ENCODE peak calls at places on chromosome 12, in seven cellular contexts. S is GM12878, X is K562, W is SK-N-SH, Y is HepG2, K is GM12892, I is H1. V is an unnamed sample.

GRCh38 chr12:92244036-92244435 is 98.4 kb upstream of the BTG1 start:
- DNase-seq in X (no peak), S (no peak), Y (no peak), W (no peak), K (no peak), I (no peak), V (no peak)

GRCh38 chr12:79850610-79851299 is 84.1 kb downstream of the PPP1R12A start:
- DNase-seq in Y (no peak), X (no peak), I (no peak), S (no peak), W (no peak), K (no peak), V (no peak)

GRCh38 chr12:49539406-49540228 is 787 bp downstream of the KCNH3 start:
- DNase-seq in X (no peak), S (no peak), K (peak; percentile 38), Y (no peak), W (peak; percentile 47), I (no peak), V (no peak)

GRCh38 chr12:30909088-30909688 is 17.4 kb upstream of the TSPAN11 start:
- DNase-seq in K (no peak), I (no peak), Y (no peak), X (no peak), S (no peak), W (no peak), V (no peak)

GRCh38 chr12:14952295-14952995 is 9.0 kb downstream of the ARHGDIB start:
- DNase-seq in W (no peak), K (no peak), I (no peak), X (no peak), S (no peak), Y (peak; percentile 42), V (no peak)

GRCh38 chr12:121748571-121749265 is 36.2 kb downstream of the TMEM120B start:
- DNase-seq in S (no peak), I (peak; percentile 52), W (no peak), Y (peak; percentile 88), K (no peak), X (peak; percentile 89), V (no peak)

GRCh38 chr12:124686885-124687694 is 119.7 kb upstream of the NCOR2 start:
- DNase-seq in X (no peak), K (no peak), I (no peak), Y (no peak), W (no peak), S (no peak), V (no peak)

GRCh38 chr12:103844296-103844695 is 3.3 kb upstream of the NT5DC3 start:
- DNase-seq in K (no peak), I (no peak), W (no peak), X (no peak), S (no peak), Y (no peak), V (no peak)

GRCh38 chr12:88067301-88067700 is 38.1 kb upstream of the C12orf50 start:
- DNase-seq in I (no peak), Y (no peak), S (no peak), K (no peak), X (no peak), W (no peak), V (no peak)

GRCh38 chr12:65276923-65277322 is 1.6 kb upstream of the MSRB3 start:
- DNase-seq in K (no peak), I (no peak), Y (no peak), X (no peak), S (no peak), W (no peak), V (no peak)

GRCh38 chr12:95674631-95675030 is 115.9 kb downstream of the NTN4 start:
- DNase-seq in I (no peak), K (no peak), Y (peak; percentile 15), W (peak; percentile 75), X (no peak), S (no peak), V (no peak)

GRCh38 chr12:27002141-27002540 is 12.0 kb downstream of the TM7SF3 start:
- DNase-seq in I (no peak), X (no peak), W (no peak), S (no peak), Y (no peak), K (no peak), V (no peak)

GRCh38 chr12:15823360-15824128 is 34.4 kb upstream of the EPS8 start:
- DNase-seq in S (no peak), K (no peak), Y (peak; percentile 88), I (no peak), X (no peak), W (no peak), V (no peak)

GRCh38 chr12:122847516-122847836 is 12.2 kb downstream of the HIP1R start:
- DNase-seq in S (no peak), I (no peak), K (no peak), W (no peak), X (no peak), Y (no peak), V (no peak)

GRCh38 chr12:10361084-10361483 is 28.8 kb downstream of the KLRK1 start:
- DNase-seq in K (no peak), W (no peak), Y (no peak), I (no peak), X (no peak), S (no peak), V (no peak)

GRCh38 chr12:110733857-110734373 is 8.8 kb downstream of the PPP1CC start:
- DNase-seq in S (no peak), K (no peak), I (no peak), X (no peak), Y (no peak), W (no peak), V (no peak)

GRCh38 chr12:104439137-104439536 is 17.6 kb upstream of the CHST11 start:
- DNase-seq in I (no peak), W (no peak), Y (no peak), X (no peak), S (no peak), K (no peak), V (no peak)

GRCh38 chr12:68157295-68157871 is 2.2 kb downstream of the IFNG start:
- DNase-seq in Y (no peak), S (no peak), K (no peak), W (no peak), X (no peak), I (no peak), V (no peak)

GRCh38 chr12:27626239-27626638 is 70.0 kb upstream of the REP15 start:
- DNase-seq in W (no peak), S (no peak), I (no peak), Y (no peak), X (no peak), K (no peak), V (no peak)

GRCh38 chr12:106114084-106115068 is 24.4 kb downstream of the NUAK1 start:
- DNase-seq in I (no peak), S (no peak), Y (no peak), X (no peak), W (no peak), K (no peak), V (no peak)

GRCh38 chr12:28024231-28024995 is 51.9 kb upstream of the PTHLH start:
- DNase-seq in I (no peak), X (no peak), S (no peak), W (no peak), K (no peak), Y (no peak), V (no peak)

GRCh38 chr12:1494856-1495255 is 99.5 kb downstream of the FBXL14 start:
- DNase-seq in I (peak; percentile 29), W (no peak), K (no peak), X (no peak), S (no peak), Y (no peak), V (no peak)

GRCh38 chr12:1493781-1494180 is 100.6 kb downstream of the FBXL14 start:
- DNase-seq in S (no peak), X (no peak), Y (no peak), K (no peak), W (no peak), I (peak; percentile 31), V (no peak)

GRCh38 chr12:1491983-1492697 is 102.2 kb downstream of the FBXL14 start:
- DNase-seq in W (no peak), S (no peak), Y (no peak), I (no peak), X (peak; percentile 31), K (no peak), V (no peak)

GRCh38 chr12:1488908-1489381 is 105.4 kb downstream of the FBXL14 start:
- DNase-seq in K (no peak), S (no peak), W (no peak), X (no peak), Y (no peak), I (no peak), V (no peak)
- TF ChIP-seq TAF1 in K (no peak), S (no peak), W (no peak), X (no peak), Y (no peak), I (no peak), V (no peak)

GRCh38 chr12:2264622-2265306 is 212.0 kb downstream of the CACNA1C start:
- DNase-seq in K (no peak), Y (no peak), X (no peak), S (no peak), W (no peak), I (no peak), V (no peak)
- TF ChIP-seq TAF1 in K (no peak), Y (no peak), X (no peak), S (no peak), W (no peak), I (no peak), V (no peak)

DNA sequence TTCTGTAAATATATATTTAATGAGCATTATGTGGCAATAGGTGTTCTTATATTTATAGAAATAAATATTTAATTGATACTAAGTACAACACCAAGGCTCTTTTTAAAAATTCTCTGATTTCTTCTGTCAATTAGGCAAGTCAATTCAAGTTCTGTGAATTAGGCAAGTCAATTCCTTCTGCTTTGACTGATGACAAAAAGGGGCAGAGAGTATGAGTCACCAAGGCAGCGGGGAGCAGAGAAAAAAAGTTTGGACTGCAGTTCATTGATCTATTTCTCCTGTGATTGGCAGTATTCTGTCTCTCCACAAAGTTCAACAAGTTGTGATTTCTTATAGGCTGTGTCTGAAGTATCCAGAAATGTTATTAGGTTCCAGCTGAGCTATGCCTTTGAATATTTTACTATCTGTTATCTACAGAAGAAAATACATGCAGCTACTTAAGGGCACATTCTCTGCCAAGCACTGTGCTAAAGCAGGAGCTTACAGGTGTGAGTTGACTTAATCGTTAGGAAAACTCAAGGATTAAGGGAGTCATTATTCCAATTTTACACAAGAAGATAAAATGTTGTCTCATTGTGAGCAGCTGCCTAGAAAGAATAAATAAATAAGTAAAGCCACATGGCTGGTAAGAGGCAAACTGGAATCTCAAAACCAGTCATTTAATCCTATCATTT is 206.4 kb upstream of the ALG10B start:
- DNase-seq in K (no peak), X (no peak), Y (no peak), I (no peak), S (no peak), W (no peak), V (no peak)
- TF ChIP-seq TAF1 in K (no peak), X (no peak), Y (no peak), I (no peak), S (no peak), W (no peak), V (no peak)

DNA sequence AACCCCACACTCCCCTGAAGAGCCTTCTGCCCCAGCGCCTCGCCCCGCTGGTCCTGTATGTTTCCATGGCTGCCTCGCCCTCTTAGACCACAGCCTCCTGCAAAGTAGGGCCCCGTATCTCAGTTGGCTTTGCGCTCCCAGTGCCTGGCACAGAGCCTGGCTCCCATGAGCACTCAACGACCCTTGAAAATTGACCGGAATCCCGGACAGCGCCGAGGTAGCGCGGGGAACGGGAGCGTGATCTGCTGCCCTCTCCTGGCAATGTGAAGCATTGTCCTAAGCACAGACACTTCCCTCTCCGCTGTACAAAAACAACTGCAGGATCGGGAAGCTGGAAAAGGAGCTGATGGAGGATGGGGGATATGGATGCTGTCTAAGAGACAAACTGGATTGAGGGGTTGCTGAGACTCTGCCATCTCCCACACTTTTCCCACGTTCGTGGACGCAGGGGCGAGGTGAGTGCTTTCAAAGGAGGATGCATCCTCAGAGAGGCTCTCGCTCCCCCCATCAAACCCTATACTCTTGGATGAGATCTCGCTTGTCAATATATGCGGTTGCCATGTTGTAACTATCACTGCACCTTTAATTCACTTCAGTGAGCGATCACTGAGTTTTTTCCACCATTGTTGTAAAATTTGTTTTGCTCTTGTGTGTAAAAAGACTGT is 10.7 kb upstream of the FKBP4 start:
- DNase-seq in I (peak; percentile 88), Y (peak; percentile 23), K (peak; percentile 40), X (peak; percentile 56), W (peak; percentile 83), S (no peak), V (peak; percentile 42)
- TF ChIP-seq TAF1 in I (no peak), Y (no peak), K (no peak), X (no peak), W (no peak), S (no peak), V (no peak)

V was measured in GM12891.